ENCODE peak calls at places on chromosomes 4 and X, in five cellular contexts. F is adipocyte; Z is CD8-positive, alpha-beta memory T cell; K is anterior cingulate cortex; M is PC-9. V is an unnamed sample.

GRCh38 chr4:186889876-186890643 is 166.4 kb upstream of the FAT1 start:
- DNase-seq in Z (no peak), K (no peak), M (no peak), F (no peak), V (no peak)

GRCh38 chr4:39716356-39716755 is 18.4 kb downstream of the UBE2K start:
- DNase-seq in F (no peak), M (no peak), K (no peak), Z (no peak), V (no peak)

GRCh38 chr4:20440170-20440569 is 188.5 kb downstream of the SLIT2 start:
- DNase-seq in M (no peak), K (no peak), Z (no peak), F (no peak), V (no peak)

GRCh38 chr4:140061194-140061593 is 92.8 kb downstream of the MAML3 start:
- DNase-seq in K (no peak), Z (no peak), F (peak), M (no peak), V (no peak)

GRCh38 chr4:7462509-7462971 is 27.8 kb upstream of the PSAPL1 start:
- DNase-seq in F (peak), M (peak), K (peak), Z (no peak), V (no peak)

GRCh38 chr4:101790521-101791188 is at the start of gene BANK1:
- DNase-seq in F (no peak), Z (peak), M (peak), K (peak), V (peak)

GRCh38 chr4:128191115-128191897 is 96.3 kb downstream of the PGRMC2 start:
- DNase-seq in F (peak), M (peak), Z (peak), K (peak), V (peak)

GRCh38 chr4:7752649-7753048 is 187.0 kb downstream of the AFAP1 start:
- DNase-seq in F (no peak), K (no peak), Z (no peak), M (peak), V (no peak)

GRCh38 chr4:95505149-95505548 is 43.6 kb downstream of the UNC5C start:
- DNase-seq in Z (no peak), M (no peak), F (peak), K (no peak), V (peak)

GRCh38 chr4:166903408-166903807 is 330.9 kb downstream of the SPOCK3 start:
- DNase-seq in K (no peak), M (no peak), Z (no peak), F (no peak), V (no peak)

GRCh38 chr4:110197421-110198398 is 705 bp downstream of the ELOVL6 start:
- DNase-seq in M (no peak), F (peak), Z (peak), K (peak), V (peak)

GRCh38 chr4:146709956-146710355 is 71.3 kb downstream of the POU4F2 start:
- DNase-seq in Z (no peak), F (no peak), M (no peak), K (no peak), V (no peak)

GRCh38 chr4:174681723-174682300 is 147.2 kb downstream of the GLRA3 start:
- DNase-seq in M (no peak), F (peak), K (no peak), Z (no peak), V (no peak)

GRCh38 chr4:13543648-13544555 is at the start of gene NKX3-2:
- DNase-seq in K (no peak), Z (no peak), M (peak), F (peak), V (no peak)

GRCh38 chrX:39667191-39667590 is 430.6 kb downstream of the BCOR start:
- DNase-seq in F (peak), M (no peak), K (no peak), Z (no peak), V (no peak)

GRCh38 chrX:128106630-128107029 is 54.4 kb upstream of the ACTRT1 start:
- DNase-seq in K (no peak), M (no peak), Z (no peak), F (no peak), V (no peak)